ENCODE peak calls at places on chromosomes 5 and 9, in ten cellular contexts. Q, X, I, H, C, T, A, M, E and W are unnamed samples.

GRCh38 chr9:105500108-105500766 is 52.4 kb downstream of the FSD1L start:
- DNase-seq in Q (peak; percentile 4), X (no peak), I (no peak), H (no peak), C (no peak), T (no peak), A (no peak), M (no peak), E (no peak), W (no peak)

GRCh38 chr9:26331223-26331622 is 561.4 kb downstream of the CAAP1 start:
- DNase-seq in Q (no peak), X (no peak), I (no peak), H (no peak), C (no peak), T (no peak), A (no peak), M (no peak), E (no peak), W (no peak)

GRCh38 chr9:115847245-115847644 is 306.3 kb upstream of the PAPPA start:
- DNase-seq in Q (peak; percentile 60), X (no peak), I (no peak), H (no peak), C (no peak), T (no peak), A (no peak), M (no peak), E (no peak), W (no peak)

GRCh38 chr5:10521466-10522223 is 42.2 kb upstream of the ANKRD33B start:
- DNase-seq in Q (no peak), X (peak; percentile 27), I (no peak), H (no peak), C (no peak), T (no peak), A (no peak), M (no peak), E (no peak), W (no peak)

GRCh38 chr5:31504520-31504919 is 27.4 kb downstream of the DROSHA start:
- DNase-seq in Q (no peak), X (no peak), I (no peak), H (no peak), C (no peak), T (no peak), A (no peak), M (no peak), E (no peak), W (no peak)

GRCh38 chr9:119289740-119290139 is 79.5 kb downstream of the BRINP1 start:
- DNase-seq in Q (peak; percentile 20), X (no peak), I (no peak), H (peak; percentile 47), C (no peak), T (peak; percentile 67), A (peak; percentile 51), M (no peak), E (no peak), W (no peak)

GRCh38 chr9:127474592-127474991 is 23.3 kb downstream of the LRSAM1 start:
- DNase-seq in Q (no peak), X (no peak), I (no peak), H (no peak), C (no peak), T (no peak), A (no peak), M (no peak), E (no peak), W (no peak)

GRCh38 chr9:20683351-20684034 is 566 bp upstream of the FOCAD start:
- DNase-seq in Q (peak; percentile 56), X (peak; percentile 18), I (no peak), H (peak; percentile 45), C (no peak), T (peak; percentile 30), A (peak; percentile 53), M (no peak), E (peak; percentile 54), W (peak; percentile 46)

GRCh38 chr5:54769746-54770145 is 215.6 kb downstream of the ESM1 start:
- DNase-seq in Q (no peak), X (no peak), I (no peak), H (no peak), C (no peak), T (no peak), A (no peak), M (no peak), E (no peak), W (no peak)

GRCh38 chr5:175840050-175840841 is 31.1 kb upstream of the CPLX2 start:
- DNase-seq in Q (no peak), X (no peak), I (no peak), H (no peak), C (no peak), T (no peak), A (no peak), M (no peak), E (no peak), W (no peak)

GRCh38 chr9:91423785-91424402 is at the start of gene NFIL3:
- DNase-seq in Q (no peak), X (no peak), I (peak; percentile 96), H (peak; percentile 96), C (peak; percentile 73), T (peak; percentile 82), A (peak; percentile 80), M (peak; percentile 27), E (peak; percentile 84), W (peak; percentile 74)

GRCh38 chr9:113879318-113879717 is 3.2 kb downstream of the ZNF618 start:
- DNase-seq in Q (no peak), X (no peak), I (no peak), H (no peak), C (no peak), T (no peak), A (no peak), M (no peak), E (no peak), W (no peak)

GRCh38 chr9:107733530-107733907 is 243.9 kb upstream of the KLF4 start:
- DNase-seq in Q (no peak), X (no peak), I (no peak), H (no peak), C (peak; percentile 6), T (no peak), A (no peak), M (no peak), E (peak; percentile 61), W (peak; percentile 49)

GRCh38 chr9:2681981-2682380 is 35.3 kb upstream of the KCNV2 start:
- DNase-seq in Q (no peak), X (no peak), I (no peak), H (no peak), C (no peak), T (no peak), A (no peak), M (no peak), E (no peak), W (no peak)

DNA sequence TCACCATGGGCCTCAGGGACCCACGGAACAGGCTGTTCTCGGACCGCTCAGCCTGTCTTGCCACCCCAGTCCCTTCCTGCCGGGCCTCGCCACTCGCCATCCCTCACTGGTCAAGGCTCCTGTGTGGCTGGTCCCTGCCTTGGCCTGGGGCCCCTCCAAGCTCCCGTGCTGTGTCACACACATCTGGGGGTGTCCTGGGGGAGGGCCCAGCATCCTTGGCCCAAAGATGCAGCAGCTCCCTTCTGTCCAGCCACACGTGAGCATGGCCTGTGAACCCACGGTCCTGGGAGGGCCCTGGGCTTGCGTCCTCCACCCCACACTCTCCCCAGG is 425 bp upstream of the EGFL7 start:
- DNase-seq in Q (no peak), X (no peak), I (no peak), H (no peak), C (no peak), T (no peak), A (no peak), M (no peak), E (no peak), W (no peak)
- H3K27ac ChIP-seq in Q (no peak overlapping the region), X (no peak overlapping the region), I (peak overlapping the region; percentile 88), H (no peak overlapping the region), C (no peak overlapping the region), T (no peak overlapping the region), A (peak overlapping the region; percentile 65), M (no peak overlapping the region), E (peak overlapping the region; percentile 92), W (no peak overlapping the region)

DNA sequence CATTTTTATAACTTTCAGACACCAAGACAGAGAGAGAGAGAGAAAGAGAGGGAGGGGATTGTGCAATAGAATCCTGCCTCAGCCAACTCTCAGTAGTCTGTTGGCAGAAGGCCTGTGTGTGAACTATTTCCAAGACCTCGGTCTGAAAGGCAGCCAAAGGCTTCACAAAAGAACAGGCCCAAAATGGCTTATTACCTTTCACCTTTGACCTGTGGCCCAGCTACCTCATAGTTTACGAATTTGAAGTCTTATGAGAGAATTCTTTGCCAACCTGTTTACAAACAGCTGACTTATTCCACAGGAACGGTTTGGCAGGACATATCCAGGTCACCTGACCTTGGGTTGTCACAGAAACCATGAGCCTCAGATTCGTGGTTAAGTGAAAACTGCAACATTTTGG is 48.6 kb downstream of the NR2F1-AS1 start:
- DNase-seq in Q (peak; percentile 1), X (no peak), I (no peak), H (no peak), C (peak; percentile 16), T (peak; percentile 26), A (peak; percentile 69), M (no peak), E (peak; percentile 51), W (no peak)
- H3K27ac ChIP-seq in Q (no peak overlapping the region), X (no peak overlapping the region), I (no peak overlapping the region), H (no peak overlapping the region), C (no peak overlapping the region), T (no peak overlapping the region), A (peak overlapping the region; percentile 39), M (no peak overlapping the region), E (peak overlapping the region; percentile 36), W (peak overlapping the region; percentile 13)

DNA sequence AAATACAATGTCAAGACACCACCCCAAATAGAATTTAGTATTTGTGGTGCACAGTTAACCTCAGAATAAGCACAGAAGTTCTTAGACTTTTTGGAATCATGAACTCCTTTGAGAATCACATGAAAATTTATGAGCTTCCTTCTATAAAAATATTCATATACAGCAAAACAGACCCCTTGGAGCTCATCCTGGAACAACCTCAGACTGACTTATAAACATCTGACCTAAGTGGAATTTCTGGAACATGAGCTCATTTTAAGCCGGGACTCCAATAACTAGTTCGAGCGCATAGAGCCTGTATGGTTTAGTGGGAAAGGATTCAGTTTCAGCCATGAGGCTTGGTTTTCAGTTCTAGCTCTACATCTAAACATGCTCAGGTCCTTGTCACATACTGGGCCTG is 192.3 kb downstream of the DEPDC1B start:
- DNase-seq in Q (no peak), X (no peak), I (no peak), H (no peak), C (no peak), T (no peak), A (no peak), M (no peak), E (no peak), W (no peak)
- H3K27ac ChIP-seq in Q (no peak overlapping the region), X (no peak overlapping the region), I (no peak overlapping the region), H (no peak overlapping the region), C (no peak overlapping the region), T (no peak overlapping the region), A (no peak overlapping the region), M (no peak overlapping the region), E (no peak overlapping the region), W (no peak overlapping the region)

DNA sequence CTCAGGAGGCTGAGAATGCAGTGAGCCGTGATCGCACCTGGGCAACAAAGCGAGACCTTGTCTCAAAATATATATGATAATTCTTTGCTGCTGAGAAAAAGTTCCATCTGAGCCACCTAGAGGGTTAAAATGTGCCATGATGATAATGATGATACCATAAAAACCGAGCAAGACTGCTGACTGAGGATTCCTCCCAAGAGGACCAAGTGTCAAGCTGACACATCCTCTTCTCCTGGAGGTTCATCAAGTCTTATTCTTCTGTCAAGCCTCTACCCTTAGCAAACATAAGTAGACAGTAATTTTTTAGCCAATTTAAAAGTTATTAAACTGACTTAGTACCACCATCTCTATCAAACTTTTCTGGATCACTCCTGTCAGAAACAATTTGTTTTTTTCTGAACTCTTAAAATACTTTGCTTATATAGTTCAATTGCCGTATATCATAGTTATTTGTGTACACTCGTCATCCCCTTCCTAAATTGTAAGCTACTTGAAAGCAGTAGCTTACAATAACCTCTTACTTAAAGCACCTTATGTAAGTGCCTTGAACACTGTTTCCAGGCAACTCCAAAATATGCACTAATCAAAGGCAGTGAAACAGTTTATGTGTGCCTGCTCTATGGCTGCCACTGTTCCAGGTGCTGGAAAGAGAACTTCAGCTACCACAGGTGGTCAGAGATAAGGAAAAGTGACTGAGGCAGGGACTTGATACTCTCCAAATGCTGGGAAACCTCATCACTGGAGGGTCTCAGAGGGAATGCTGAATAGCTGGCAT is 57.4 kb downstream of the SCAI start:
- DNase-seq in Q (no peak), X (no peak), I (no peak), H (no peak), C (no peak), T (no peak), A (no peak), M (no peak), E (no peak), W (no peak)
- H3K27ac ChIP-seq in Q (no peak overlapping the region), X (no peak overlapping the region), I (no peak overlapping the region), H (no peak overlapping the region), C (no peak overlapping the region), T (no peak overlapping the region), A (no peak overlapping the region), M (no peak overlapping the region), E (no peak overlapping the region), W (peak overlapping the region; percentile 34)